ENCODE peak calls at places on chromosomes 3 and 15, in five cellular contexts. Q, X, B, F and J are unnamed samples.

GRCh38 chr3:45947361-45947760 is 4.1 kb downstream of the CXCR6 start:
- DNase-seq in Q (no peak), B (peak), F (peak), X (no peak), J (no peak)

GRCh38 chr3:66406841-66407240 is 94.0 kb downstream of the LRIG1 start:
- DNase-seq in B (no peak), X (no peak), Q (no peak), F (no peak), J (no peak)

GRCh38 chr3:28576590-28577220 is 228.1 kb upstream of the AZI2 start:
- DNase-seq in X (no peak), B (no peak), F (peak), Q (no peak), J (no peak)

GRCh38 chr3:65992106-65992505 is 46.6 kb downstream of the MAGI1 start:
- DNase-seq in B (no peak), F (peak), X (no peak), Q (no peak), J (no peak)

GRCh38 chr3:32841875-32842505 is 24.2 kb downstream of the TRIM71 start:
- DNase-seq in Q (no peak), F (no peak), B (peak), X (no peak), J (no peak)

GRCh38 chr15:62390793-62391543 is 225.9 kb upstream of the C2CD4B start:
- DNase-seq in Q (no peak), F (peak), X (peak), B (peak), J (peak)

GRCh38 chr3:61748288-61748687 is 186.9 kb downstream of the PTPRG start:
- DNase-seq in F (no peak), Q (no peak), X (no peak), B (no peak), J (no peak)

GRCh38 chr3:126355251-126355650 is 2.0 kb downstream of the KLF15 start:
- DNase-seq in B (no peak), X (no peak), Q (peak), F (no peak), J (no peak)

GRCh38 chr3:156892701-156893100 is 66.5 kb downstream of the LEKR1 start:
- DNase-seq in B (peak), F (peak), X (no peak), Q (no peak), J (no peak)

GRCh38 chr3:55013145-55013544 is 85.3 kb upstream of the LRTM1 start:
- DNase-seq in F (peak), Q (no peak), X (no peak), B (peak), J (no peak)

GRCh38 chr15:39313467-39313866 is 267.4 kb upstream of the THBS1 start:
- DNase-seq in X (peak), Q (no peak), B (no peak), F (no peak), J (no peak)

GRCh38 chr3:187062526-187063177 is 76.6 kb downstream of the RPL39L start:
- DNase-seq in X (no peak), F (peak), Q (no peak), B (peak), J (no peak)